ENCODE peak calls at places on chromosome 17, in seven cellular contexts. S is fibroblast of lung, Q is ascending aorta, C is IMR-90, J is lung, Y is hepatocyte, O is OCI-LY7. X is an unnamed sample.

GRCh38 chr17:41184480-41184961 is at the start of gene KRTAP4-1:
- DNase-seq in S (no peak), Q (no peak), C (no peak), J (no peak), Y (no peak), O (no peak), X (no peak)

GRCh38 chr17:65071861-65072260 is 15.3 kb upstream of the GNA13 start:
- DNase-seq in S (peak), Q (no peak), C (peak), J (no peak), Y (no peak), O (no peak), X (no peak)

GRCh38 chr17:40103742-40104095 is 3.3 kb upstream of the NR1D1 start:
- DNase-seq in S (no peak), Q (no peak), C (no peak), J (no peak), Y (no peak), O (no peak), X (no peak)

GRCh38 chr17:60231234-60231633 is 81.5 kb downstream of the CA4 start:
- DNase-seq in S (peak), Q (no peak), C (peak), J (no peak), Y (peak), O (peak), X (no peak)

GRCh38 chr17:22704674-22705073 is 1012.4 kb downstream of the KCNJ18 start:
- DNase-seq in S (no peak), Q (no peak), C (no peak), J (no peak), Y (no peak), O (no peak), X (no peak)

GRCh38 chr17:6365187-6365943 is 69.6 kb downstream of the AIPL1 start:
- DNase-seq in S (peak), Q (no peak), C (peak), J (no peak), Y (peak), O (no peak), X (peak)

GRCh38 chr17:65690626-65691310 is 129.3 kb upstream of the AXIN2 start:
- DNase-seq in S (no peak), Q (no peak), C (no peak), J (no peak), Y (no peak), O (peak), X (no peak)

GRCh38 chr17:28841901-28842281 is 699 bp downstream of the FAM222B start:
- DNase-seq in S (no peak), Q (no peak), C (no peak), J (no peak), Y (no peak), O (peak), X (no peak)

GRCh38 chr17:47686276-47686635 is 7.7 kb upstream of the TBKBP1 start:
- DNase-seq in S (peak), Q (no peak), C (peak), J (no peak), Y (no peak), O (no peak), X (no peak)

GRCh38 chr17:71922439-71922838 is 198.4 kb upstream of the SOX9 start:
- DNase-seq in S (peak), Q (no peak), C (peak), J (no peak), Y (peak), O (no peak), X (no peak)

GRCh38 chr17:29143894-29144293 is 36.3 kb downstream of the MYO18A start:
- DNase-seq in S (no peak), Q (no peak), C (peak), J (no peak), Y (no peak), O (peak), X (no peak)

GRCh38 chr17:83109793-83110645 is 30.6 kb downstream of the METRNL start:
- DNase-seq in S (peak), Q (peak), C (peak), J (peak), Y (peak), O (no peak), X (peak)

GRCh38 chr17:81631482-81631881 is 5.4 kb downstream of the NPLOC4 start:
- DNase-seq in S (no peak), Q (no peak), C (no peak), J (no peak), Y (no peak), O (no peak), X (no peak)

GRCh38 chr17:66461343-66461995 is 159.1 kb downstream of the PRKCA start:
- DNase-seq in S (no peak), Q (no peak), C (no peak), J (no peak), Y (no peak), O (no peak), X (no peak)

GRCh38 chr17:50495918-50496317 is 12.3 kb upstream of the MYCBPAP start:
- DNase-seq in S (no peak), Q (no peak), C (peak), J (no peak), Y (no peak), O (no peak), X (no peak)

GRCh38 chr17:12738624-12739023 is 50.7 kb upstream of the ARHGAP44 start:
- DNase-seq in S (no peak), Q (no peak), C (no peak), J (no peak), Y (no peak), O (no peak), X (no peak)

GRCh38 chr17:81067331-81067730 is 32.4 kb downstream of the BAIAP2 start:
- DNase-seq in S (peak), Q (no peak), C (no peak), J (no peak), Y (no peak), O (no peak), X (no peak)

GRCh38 chr17:75729351-75729750 is 8.1 kb downstream of the ITGB4 start:
- DNase-seq in S (no peak), Q (no peak), C (no peak), J (no peak), Y (no peak), O (no peak), X (no peak)

GRCh38 chr17:61487668-61488595 is 35.7 kb downstream of the TBX4 start:
- DNase-seq in S (no peak), Q (peak), C (no peak), J (no peak), Y (no peak), O (no peak), X (no peak)

DNA sequence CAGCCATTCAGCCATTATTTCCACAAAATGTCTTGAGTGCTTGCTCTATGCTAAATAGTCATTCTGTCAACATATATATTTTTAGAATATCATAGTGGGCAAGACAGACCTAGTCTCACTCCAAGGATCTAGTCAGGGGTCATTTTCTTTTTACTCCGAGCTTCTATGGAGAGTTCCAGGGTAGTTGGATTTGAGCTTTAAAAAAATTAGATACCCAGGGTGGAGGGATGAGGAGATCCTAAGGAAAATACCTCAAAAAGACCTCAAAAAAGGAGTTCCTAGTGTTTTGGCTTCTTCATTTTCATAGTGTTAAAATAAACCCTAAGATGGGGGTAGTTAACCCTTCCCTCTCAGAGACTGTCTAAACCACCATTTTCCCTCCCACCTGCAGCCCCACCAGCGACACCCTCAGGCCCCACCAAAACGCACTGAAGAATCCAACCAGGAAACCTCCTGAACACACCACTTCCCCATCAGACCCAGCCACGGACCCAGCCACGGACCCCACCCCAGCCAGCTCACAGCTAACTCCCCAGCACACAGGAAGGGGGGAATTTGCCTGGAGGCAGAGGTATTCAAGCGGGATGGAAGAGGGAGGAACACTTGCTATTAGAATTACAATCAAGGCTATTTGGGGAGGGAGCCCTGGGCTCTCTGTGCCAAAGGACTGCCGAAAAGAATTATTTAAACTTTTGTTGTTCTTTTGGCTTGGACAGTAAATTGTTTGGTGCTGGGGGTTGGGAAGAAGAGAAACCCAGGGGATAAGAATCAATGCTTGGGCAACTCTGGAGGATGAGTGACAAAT is 2.2 kb downstream of the ETV4 start:
- DNase-seq in S (no peak), Q (no peak), C (no peak), J (no peak), Y (no peak), O (no peak), X (peak)
- TF ChIP-seq CTCF in S (no peak), Q (no peak), C (no peak), J (no peak), Y (no peak), O (peak), X (no peak)

DNA sequence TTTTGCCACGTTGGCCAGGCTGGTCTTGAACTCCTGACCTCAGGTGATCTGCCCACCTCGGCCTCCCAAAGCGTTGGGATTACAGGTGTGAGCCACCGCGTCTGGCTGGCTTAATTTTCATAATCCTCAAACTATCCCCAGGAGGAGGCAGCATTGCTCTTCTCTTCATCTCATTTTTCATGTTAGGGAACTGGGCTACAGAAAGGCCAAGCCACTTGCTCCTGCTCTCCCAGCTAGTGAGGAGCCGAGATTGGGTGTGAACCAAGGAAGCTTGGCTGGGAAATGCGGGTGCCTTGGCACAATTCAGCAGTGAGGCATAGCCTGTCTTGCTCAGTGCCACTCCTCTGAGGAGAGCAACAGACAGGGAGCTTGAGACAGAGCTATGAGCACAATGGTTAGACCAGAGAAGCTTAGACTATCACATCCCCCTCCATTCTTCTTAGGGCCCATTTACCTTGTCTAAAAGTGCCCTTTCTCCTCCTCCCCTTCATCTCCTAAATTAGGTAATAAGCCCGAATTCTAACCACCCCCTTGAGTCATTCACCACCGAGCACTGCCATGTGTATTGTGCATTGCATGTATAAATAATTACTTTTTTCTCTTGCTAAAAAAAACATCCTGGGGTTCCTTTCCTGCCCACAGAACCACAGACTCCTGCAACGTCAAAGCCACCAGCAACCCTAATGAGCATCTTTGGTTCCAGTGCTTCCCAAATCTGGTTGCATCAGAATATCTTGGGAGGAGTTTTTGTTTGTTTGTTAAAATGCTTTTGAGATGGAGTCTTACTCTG is 20.0 kb upstream of the KIF19 start:
- DNase-seq in S (no peak), Q (no peak), C (no peak), J (no peak), Y (no peak), O (no peak), X (no peak)
- TF ChIP-seq CTCF in S (no peak), Q (no peak), C (no peak), J (no peak), Y (peak), O (peak), X (no peak)

GRCh38 chr17:27494192-27495091 is 38.2 kb downstream of the KSR1 start:
- DNase-seq in S (peak), Q (peak), C (peak), J (peak), Y (peak), O (no peak), X (peak)
- TF ChIP-seq CTCF in S (peak), Q (no peak), C (peak), J (no peak), Y (peak), O (no peak), X (no peak)

GRCh38 chr17:36014946-36015345 is 2.8 kb downstream of the CCL23 start:
- DNase-seq in S (no peak), Q (no peak), C (no peak), J (no peak), Y (no peak), O (no peak), X (no peak)

GRCh38 chr17:36004604-36005003 is 3.3 kb upstream of the CCL15 start:
- DNase-seq in S (no peak), Q (peak), C (no peak), J (no peak), Y (no peak), O (no peak), X (no peak)

GRCh38 chr17:36008998-36009665 is 7.8 kb upstream of the CCL15 start:
- DNase-seq in S (peak), Q (no peak), C (peak), J (no peak), Y (no peak), O (peak), X (no peak)
- TF ChIP-seq CTCF in S (peak), Q (no peak), C (peak), J (no peak), Y (peak), O (peak), X (peak)

DNA sequence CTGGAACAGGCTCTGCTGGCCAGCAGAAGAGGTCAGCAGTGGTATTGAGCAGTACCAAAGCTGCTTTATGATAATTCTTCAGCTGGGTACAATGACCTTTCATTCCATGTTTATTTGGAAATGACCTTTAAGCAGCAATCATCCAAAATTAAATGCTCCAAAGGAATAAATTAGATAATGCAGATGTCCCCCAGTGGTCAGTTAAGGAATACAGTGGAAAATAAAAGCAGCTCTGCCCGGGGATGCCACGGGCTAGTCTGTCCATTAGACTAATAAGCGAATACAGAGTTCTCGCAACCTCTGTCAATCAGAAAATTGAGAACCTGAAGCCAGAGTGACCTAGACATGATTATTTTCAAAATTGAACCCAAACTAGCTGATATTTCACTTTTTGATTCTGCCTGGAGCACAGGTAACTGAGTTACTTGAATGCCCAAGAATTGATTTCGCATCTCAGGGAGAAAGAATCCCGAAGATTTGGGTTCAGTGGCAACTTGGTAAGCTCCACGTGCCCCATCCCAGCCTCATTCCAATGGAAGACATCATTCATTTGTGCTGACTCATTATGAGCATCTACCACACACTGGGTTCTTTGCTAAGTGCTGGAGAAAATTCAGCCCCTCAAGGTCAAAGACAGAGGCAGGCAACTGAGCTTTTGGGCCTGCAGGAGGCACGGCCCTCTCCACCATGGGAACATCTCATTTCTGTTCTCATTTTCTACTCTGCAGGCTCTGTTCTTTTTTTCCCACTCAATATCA is 34.4 kb upstream of the SLC39A11 start:
- DNase-seq in S (no peak), Q (no peak), C (peak), J (no peak), Y (no peak), O (no peak), X (no peak)
- TF ChIP-seq CTCF in S (no peak), Q (no peak), C (peak), J (no peak), Y (no peak), O (peak), X (no peak)

DNA sequence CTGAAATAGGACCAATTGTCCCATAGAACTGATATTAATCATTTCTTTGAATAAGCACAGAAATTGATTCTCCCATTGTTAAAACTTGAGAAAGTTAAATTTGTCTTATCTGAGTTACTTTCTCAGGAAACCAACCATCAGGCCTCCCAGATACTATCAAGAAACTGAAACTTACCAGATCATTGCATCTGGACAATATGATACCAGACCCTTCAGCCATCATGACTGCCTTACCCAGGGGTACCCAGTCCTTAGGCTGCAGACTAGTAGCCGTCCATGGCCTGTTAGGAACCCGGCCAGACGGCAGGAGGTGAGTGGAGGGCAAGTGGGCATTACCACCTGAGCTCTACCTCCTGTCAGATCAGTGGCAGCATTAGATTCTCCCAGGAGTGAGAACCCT is 7.8 kb downstream of the STXBP4 start:
- DNase-seq in S (no peak), Q (no peak), C (no peak), J (no peak), Y (no peak), O (no peak), X (no peak)
- TF ChIP-seq CTCF in S (no peak), Q (no peak), C (no peak), J (no peak), Y (no peak), O (no peak), X (no peak)

X was measured in Calu3.